ENCODE peak calls at places on chromosomes 12 and 14, in six cellular contexts. W is brain microvascular endothelial cell; P is dorsolateral prefrontal cortex; Y is Caco-2; F is CD8-positive, alpha-beta memory T cell; I is GM23338. Z is an unnamed sample.

GRCh38 chr14:50951032-50951431 is 6.7 kb upstream of the PYGL start:
- DNase-seq in W (no peak), P (no peak), Y (no peak), F (no peak), I (no peak), Z (no peak)

GRCh38 chr14:78342879-78343278 is 172.7 kb downstream of the NRXN3 start:
- DNase-seq in W (no peak), P (no peak), Y (no peak), F (no peak), I (no peak), Z (no peak)

GRCh38 chr14:47843236-47843635 is 167.8 kb upstream of the MDGA2 start:
- DNase-seq in W (no peak), P (no peak), Y (no peak), F (no peak), I (no peak), Z (no peak)

GRCh38 chr14:24307575-24308341 is at the start of gene CIDEB:
- DNase-seq in W (peak; percentile 55), P (peak; percentile 59), Y (peak; percentile 87), F (peak; percentile 45), I (peak; percentile 76), Z (no peak)

GRCh38 chr12:51823875-51824565 is 24.5 kb downstream of the FIGNL2 start:
- DNase-seq in W (peak; percentile 37), P (no peak), Y (no peak), F (no peak), I (peak; percentile 86), Z (peak; percentile 46)

GRCh38 chr12:19196959-19197630 is 67.6 kb downstream of the PLEKHA5 start:
- DNase-seq in W (no peak), P (no peak), Y (no peak), F (no peak), I (no peak), Z (no peak)

GRCh38 chr12:51077930-51078329 is 5.5 kb downstream of the CSRNP2 start:
- DNase-seq in W (peak; percentile 17), P (peak; percentile 48), Y (no peak), F (no peak), I (no peak), Z (no peak)

GRCh38 chr12:16387919-16388318 is 40.5 kb downstream of the MGST1 start:
- DNase-seq in W (no peak), P (no peak), Y (no peak), F (no peak), I (no peak), Z (no peak)

GRCh38 chr12:105820407-105821140 is 318.2 kb downstream of the NUAK1 start:
- DNase-seq in W (peak; percentile 40), P (no peak), Y (no peak), F (no peak), I (peak; percentile 14), Z (no peak)

GRCh38 chr12:42798811-42799438 is 209.4 kb upstream of the PRICKLE1 start:
- DNase-seq in W (peak; percentile 61), P (no peak), Y (no peak), F (no peak), I (no peak), Z (no peak)

GRCh38 chr14:61145903-61146411 is 135.2 kb downstream of the TMEM30B start:
- DNase-seq in W (peak; percentile 71), P (no peak), Y (no peak), F (no peak), I (no peak), Z (no peak)

GRCh38 chr12:124428136-124428791 is 133.4 kb downstream of the RFLNA start:
- DNase-seq in W (peak; percentile 66), P (peak; percentile 72), Y (no peak), F (no peak), I (no peak), Z (no peak)
- H3K4me3 ChIP-seq in W (no peak overlapping the region), P (no peak overlapping the region), Y (no peak overlapping the region), F (no peak overlapping the region), I (no peak overlapping the region), Z (no peak overlapping the region)

GRCh38 chr12:70241845-70242244 is 1.4 kb upstream of the CNOT2 start:
- DNase-seq in W (no peak), P (no peak), Y (no peak), F (no peak), I (no peak), Z (no peak)
- H3K4me3 ChIP-seq in W (peak overlapping the region; percentile 75), P (peak overlapping the region; percentile 94), Y (peak overlapping the region; percentile 78), F (peak overlapping the region; percentile 70), I (peak overlapping the region; percentile 71), Z (peak overlapping the region; percentile 64)

GRCh38 chr12:74598819-74599218 is 61.2 kb downstream of the ATXN7L3B start:
- DNase-seq in W (no peak), P (no peak), Y (no peak), F (no peak), I (no peak), Z (no peak)
- H3K4me3 ChIP-seq in W (no peak overlapping the region), P (no peak overlapping the region), Y (no peak overlapping the region), F (no peak overlapping the region), I (no peak overlapping the region), Z (no peak overlapping the region)

DNA sequence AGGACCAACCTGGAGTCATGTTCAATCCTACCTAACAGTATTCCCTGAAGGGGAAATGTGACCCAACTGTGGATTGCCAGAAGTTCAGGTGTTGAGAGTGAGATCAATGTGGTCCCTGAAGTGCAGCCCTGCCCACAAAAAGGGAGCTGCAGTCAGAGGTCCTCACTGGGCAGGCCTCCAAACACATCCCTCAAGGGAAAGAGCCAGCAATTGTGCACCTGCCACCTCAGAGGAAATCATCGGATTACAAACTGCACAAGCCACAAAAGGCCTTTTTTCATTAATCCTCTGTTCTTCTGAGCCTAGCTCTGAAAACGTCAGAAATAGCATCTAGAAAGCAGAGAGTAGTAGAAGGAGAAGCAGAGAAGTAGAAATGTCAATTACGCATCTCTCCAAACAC is 10.8 kb upstream of the MDM1 start:
- DNase-seq in W (no peak), P (no peak), Y (no peak), F (no peak), I (no peak), Z (no peak)
- H3K4me3 ChIP-seq in W (no peak overlapping the region), P (no peak overlapping the region), Y (no peak overlapping the region), F (no peak overlapping the region), I (no peak overlapping the region), Z (no peak overlapping the region)

DNA sequence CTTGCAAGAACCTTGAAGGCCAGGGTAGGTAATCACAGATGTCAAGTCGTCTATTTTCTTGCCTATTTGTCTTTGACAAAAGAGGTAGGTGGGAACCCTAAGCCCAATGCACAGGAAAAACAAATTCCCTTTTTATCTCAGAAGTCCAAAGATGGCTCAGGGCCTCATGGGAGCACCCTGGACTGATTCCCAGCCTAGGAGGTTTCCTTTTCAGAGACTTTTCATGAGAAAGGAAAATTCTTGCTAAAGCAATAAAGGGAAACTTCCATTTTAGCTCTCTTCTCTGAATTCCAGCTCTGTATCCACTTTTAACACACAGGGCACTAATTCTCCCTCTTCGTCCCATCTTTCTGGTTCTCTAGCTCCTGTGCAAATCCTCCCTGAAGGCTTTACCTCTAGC is 1.2 kb downstream of the ZNF641 start:
- DNase-seq in W (peak; percentile 9), P (no peak), Y (no peak), F (no peak), I (no peak), Z (no peak)
- H3K4me3 ChIP-seq in W (peak overlapping the region; percentile 75), P (peak overlapping the region; percentile 84), Y (peak overlapping the region; percentile 94), F (peak overlapping the region; percentile 71), I (peak overlapping the region; percentile 90), Z (no peak overlapping the region)

GRCh38 chr14:46063872-46064271 is 587.7 kb downstream of the RPL10L start:
- DNase-seq in W (no peak), P (no peak), Y (no peak), F (no peak), I (peak; percentile 2), Z (peak; percentile 33)
- H3K4me3 ChIP-seq in W (no peak overlapping the region), P (no peak overlapping the region), Y (no peak overlapping the region), F (no peak overlapping the region), I (no peak overlapping the region), Z (peak overlapping the region; percentile 24)

GRCh38 chr12:125983094-125983783 is 918.0 kb downstream of the AACS start:
- DNase-seq in W (no peak), P (no peak), Y (peak; percentile 89), F (no peak), I (peak; percentile 72), Z (no peak)
- H3K4me3 ChIP-seq in W (peak overlapping the region; percentile 37), P (peak overlapping the region; percentile 65), Y (peak overlapping the region; percentile 32), F (no peak overlapping the region), I (peak overlapping the region; percentile 53), Z (peak overlapping the region; percentile 43)

GRCh38 chr14:99215277-99215676 is 56.7 kb downstream of the BCL11B start:
- DNase-seq in W (peak; percentile 38), P (no peak), Y (no peak), F (no peak), I (no peak), Z (no peak)
- H3K4me3 ChIP-seq in W (no peak overlapping the region), P (peak overlapping the region; percentile 54), Y (no peak overlapping the region), F (peak overlapping the region; percentile 33), I (no peak overlapping the region), Z (peak overlapping the region; percentile 19)

GRCh38 chr12:54037360-54038259 is 4.8 kb downstream of the HOXC5 start:
- DNase-seq in W (no peak), P (no peak), Y (no peak), F (no peak), I (peak; percentile 1), Z (no peak)
- H3K4me3 ChIP-seq in W (no peak overlapping the region), P (no peak overlapping the region), Y (no peak overlapping the region), F (no peak overlapping the region), I (no peak overlapping the region), Z (peak overlapping the region; percentile 14)

DNA sequence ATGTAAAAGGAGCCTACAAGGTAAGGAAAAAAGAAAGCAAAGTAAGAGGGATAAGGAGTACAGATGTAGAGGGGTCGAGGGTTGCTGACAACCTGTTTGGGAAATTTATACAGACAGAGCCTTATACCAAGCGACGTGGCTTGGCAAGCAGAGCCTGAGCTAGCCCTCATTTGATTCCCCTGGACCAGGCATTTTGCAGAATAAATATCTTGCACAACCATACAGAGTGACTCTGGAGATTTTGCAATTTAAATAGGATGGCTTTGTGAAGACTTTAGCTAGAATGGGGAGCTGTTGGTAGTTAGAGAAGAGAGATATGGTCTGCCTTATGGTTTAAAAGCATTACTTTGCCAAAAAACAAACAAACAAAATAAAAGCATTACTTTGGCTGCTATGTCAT is 11.1 kb upstream of the ANO6 start:
- DNase-seq in W (no peak), P (no peak), Y (no peak), F (no peak), I (no peak), Z (no peak)
- H3K4me3 ChIP-seq in W (no peak overlapping the region), P (no peak overlapping the region), Y (no peak overlapping the region), F (no peak overlapping the region), I (no peak overlapping the region), Z (no peak overlapping the region)

Z was measured in LNCaP clone FGC.